ENCODE peak calls at places on chromosomes 2 and 18, in nine cellular contexts. O is adrenal gland, L is PC-9, C is WERI-Rb-1, Y is colonic mucosa, R is cardiac muscle cell, B is neural progenitor cell, V is heart left ventricle, G is ovary. P is an unnamed sample.

GRCh38 chr2:15607709-15608391 is 16.2 kb downstream of the DDX1 start:
- DNase-seq in O (no peak), L (no peak), C (no peak), Y (no peak), R (no peak), B (no peak), V (no peak), G (no peak), P (no peak)

GRCh38 chr18:50956116-50956515 is 11.7 kb upstream of the ELAC1 start:
- DNase-seq in O (no peak), L (no peak), C (no peak), Y (no peak), R (no peak), B (no peak), V (no peak), G (no peak), P (no peak)

GRCh38 chr2:38076250-38076709 is 329 bp upstream of the CYP1B1 start:
- DNase-seq in O (peak; percentile 87), L (no peak), C (peak; percentile 74), Y (peak; percentile 67), R (peak; percentile 91), B (peak; percentile 92), V (peak; percentile 85), G (peak; percentile 72), P (peak; percentile 64)

GRCh38 chr2:155026646-155027045 is 328.2 kb downstream of the KCNJ3 start:
- DNase-seq in O (no peak), L (no peak), C (no peak), Y (no peak), R (no peak), B (no peak), V (no peak), G (no peak), P (no peak)

GRCh38 chr18:70290482-70291294 is 1.8 kb downstream of the SOCS6 start:
- DNase-seq in O (no peak), L (no peak), C (no peak), Y (peak; percentile 28), R (no peak), B (no peak), V (no peak), G (no peak), P (no peak)

GRCh38 chr18:13558132-13558531 is 168.2 kb downstream of the FAM210A start:
- DNase-seq in O (peak; percentile 67), L (peak; percentile 11), C (peak; percentile 52), Y (no peak), R (peak; percentile 50), B (peak; percentile 67), V (no peak), G (no peak), P (no peak)

GRCh38 chr2:68646303-68646702 is 2.9 kb downstream of the PROKR1 start:
- DNase-seq in O (no peak), L (no peak), C (peak; percentile 38), Y (no peak), R (no peak), B (no peak), V (no peak), G (no peak), P (no peak)

GRCh38 chr2:83022631-83023210 is 1436.4 kb downstream of the SUCLG1 start:
- DNase-seq in O (no peak), L (no peak), C (no peak), Y (no peak), R (peak; percentile 38), B (no peak), V (no peak), G (no peak), P (no peak)

GRCh38 chr2:105712981-105713596 is 31.6 kb upstream of the NCK2 start:
- DNase-seq in O (no peak), L (no peak), C (no peak), Y (no peak), R (peak; percentile 64), B (no peak), V (no peak), G (no peak), P (no peak)

GRCh38 chr2:191218292-191218898 is 26.8 kb upstream of the MYO1B start:
- DNase-seq in O (peak; percentile 66), L (peak; percentile 19), C (peak; percentile 71), Y (peak; percentile 73), R (peak; percentile 89), B (peak; percentile 88), V (no peak), G (peak; percentile 28), P (peak; percentile 41)

GRCh38 chr2:120289221-120289906 is 36.7 kb downstream of the RALB start:
- DNase-seq in O (no peak), L (no peak), C (no peak), Y (no peak), R (peak; percentile 21), B (no peak), V (no peak), G (no peak), P (no peak)

GRCh38 chr2:46371858-46372257 is 74.7 kb downstream of the EPAS1 start:
- DNase-seq in O (no peak), L (no peak), C (no peak), Y (no peak), R (no peak), B (no peak), V (no peak), G (no peak), P (no peak)

GRCh38 chr2:62410015-62410453 is 96.0 kb downstream of the TMEM17 start:
- DNase-seq in O (peak; percentile 64), L (peak; percentile 16), C (no peak), Y (no peak), R (no peak), B (peak; percentile 57), V (no peak), G (no peak), P (no peak)

GRCh38 chr2:25042321-25043240 is 705 bp downstream of the EFR3B start:
- DNase-seq in O (peak; percentile 59), L (peak; percentile 17), C (peak; percentile 47), Y (peak; percentile 36), R (peak; percentile 38), B (peak; percentile 78), V (peak; percentile 76), G (peak; percentile 51), P (peak; percentile 30)

GRCh38 chr18:47772374-47773248 is 157.8 kb downstream of the SMAD2 start:
- DNase-seq in O (peak; percentile 85), L (peak; percentile 74), C (peak; percentile 90), Y (peak; percentile 81), R (peak; percentile 81), B (peak; percentile 64), V (peak; percentile 80), G (no peak), P (peak; percentile 77)

GRCh38 chr18:55838841-55839240 is 250.8 kb upstream of the TCF4 start:
- DNase-seq in O (no peak), L (no peak), C (no peak), Y (no peak), R (peak; percentile 47), B (no peak), V (no peak), G (no peak), P (no peak)

GRCh38 chr2:219539295-219539788 is 4.3 kb downstream of the CHPF start:
- DNase-seq in O (no peak), L (no peak), C (no peak), Y (no peak), R (no peak), B (no peak), V (no peak), G (no peak), P (no peak)

GRCh38 chr2:221135699-221136098 is 436.4 kb downstream of the EPHA4 start:
- DNase-seq in O (no peak), L (no peak), C (no peak), Y (no peak), R (no peak), B (no peak), V (no peak), G (no peak), P (no peak)

DNA sequence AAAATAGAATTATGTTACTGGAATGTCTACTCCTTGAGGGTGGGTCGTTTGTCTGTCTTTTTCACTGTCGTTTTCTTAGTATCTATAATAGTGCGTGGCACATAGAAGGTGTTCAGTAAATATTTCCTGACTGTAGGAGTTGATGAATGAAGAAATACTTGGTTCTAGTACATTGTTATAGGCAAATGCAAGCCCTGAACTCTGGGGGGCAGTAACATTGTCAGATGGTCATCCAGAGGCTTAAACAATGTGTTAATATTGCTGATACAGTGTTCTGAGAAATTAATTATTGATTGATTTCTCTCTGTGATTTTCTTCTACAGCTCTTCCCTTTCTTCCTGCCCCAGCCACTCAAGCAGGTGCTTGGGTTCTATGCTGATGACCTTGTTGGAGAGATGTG is 24.4 kb upstream of the THOC1 start:
- DNase-seq in O (no peak), L (no peak), C (peak; percentile 11), Y (no peak), R (peak; percentile 34), B (no peak), V (no peak), G (no peak), P (no peak)
- TF ChIP-seq CTCF in O (no peak), L (no peak), C (peak; percentile 15), Y (no peak), R (peak; percentile 38), B (no peak), V (no peak), G (no peak), P (no peak)

GRCh38 chr2:145524836-145525235 is 1004.9 kb upstream of the ZEB2 start:
- DNase-seq in O (no peak), L (no peak), C (no peak), Y (no peak), R (peak; percentile 11), B (no peak), V (no peak), G (no peak), P (no peak)
- H3K4me3 ChIP-seq in O (peak overlapping the region; percentile 2), L (no peak overlapping the region), C (no peak overlapping the region), Y (no peak overlapping the region), R (no peak overlapping the region), B (no peak overlapping the region), V (no peak overlapping the region), G (no peak overlapping the region), P (no peak overlapping the region)

GRCh38 chr18:657998-658946 is 819 bp downstream of the TYMS start:
- DNase-seq in O (peak; percentile 85), L (peak; percentile 93), C (peak; percentile 96), Y (peak; percentile 96), R (peak; percentile 90), B (peak; percentile 93), V (peak; percentile 85), G (peak; percentile 84), P (peak; percentile 91)
- H3K27ac ChIP-seq in O (no peak overlapping the region), L (no peak overlapping the region), C (peak overlapping the region; percentile 98), Y (peak overlapping the region; percentile 89), R (peak overlapping the region; percentile 73), B (peak overlapping the region; percentile 73), V (no peak overlapping the region), G (no peak overlapping the region), P (peak overlapping the region; percentile 92)

DNA sequence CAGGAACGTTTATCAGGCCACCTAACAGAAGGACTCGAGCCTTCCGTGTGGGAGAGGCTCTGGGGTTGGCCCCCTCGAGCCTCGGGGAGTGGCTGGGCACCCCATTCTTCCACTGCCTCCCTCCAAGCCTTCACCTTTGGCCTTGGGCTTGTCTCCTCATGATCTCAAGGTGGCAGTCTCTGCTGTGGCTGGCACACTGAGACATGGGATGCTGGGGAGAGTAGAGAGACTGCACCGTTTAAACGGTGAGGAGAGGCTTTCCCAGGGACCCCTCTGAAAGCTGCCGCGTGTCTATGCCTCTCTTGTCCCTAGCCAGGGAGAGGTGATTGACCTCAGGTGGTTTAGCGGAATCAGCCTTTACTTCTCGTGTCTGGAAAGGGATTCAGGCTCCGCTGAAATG is 71.0 kb downstream of the DCDC2C start:
- DNase-seq in O (no peak), L (no peak), C (no peak), Y (no peak), R (no peak), B (no peak), V (no peak), G (no peak), P (no peak)
- TF ChIP-seq CTCF in O (no peak), L (no peak), C (no peak), Y (no peak), R (no peak), B (no peak), V (no peak), G (no peak), P (no peak)